ENCODE peak calls at places on chromosomes 13 and 19, in nine cellular contexts. C is mucosa of descending colon; D is WERI-Rb-1; U is stimulated activated naive CD8-positive, alpha-beta T cell treated with anti-CD3 and anti-CD28 coated beads, Interleukin-15, amount 100 ng/mL, for 72 hours; M is NCI-H2107; O is hepatic stellate cell; V is head of caudate nucleus; K is NCI-H1105 treated with DMSO at 0.1 percent for 48 hours; Z is IMR-90. I is an unnamed sample.
A peak's percentile ranks its signal among the peaks of the same experiment; 100 is the strongest.

GRCh38 chr13:97127842-97128241 is 94.3 kb upstream of the MBNL2 start:
- DNase-seq in C (no peak), D (no peak), U (no peak), M (no peak), O (no peak), V (no peak), K (no peak), Z (no peak), I (no peak)

GRCh38 chr19:42613666-42614065 is 18.9 kb upstream of the CEACAM8 start:
- DNase-seq in C (no peak), D (no peak), U (no peak), M (no peak), O (no peak), V (no peak), K (no peak), Z (no peak), I (no peak)

GRCh38 chr13:57137631-57138030 is 3.1 kb upstream of the PRR20A start:
- DNase-seq in C (no peak), D (no peak), U (no peak), M (no peak), O (no peak), V (no peak), K (no peak), Z (no peak), I (no peak)

GRCh38 chr13:74662895-74663294 is 528.7 kb upstream of the KLF12 start:
- DNase-seq in C (no peak), D (no peak), U (no peak), M (no peak), O (no peak), V (no peak), K (no peak), Z (no peak), I (no peak)

GRCh38 chr13:46149272-46150133 is 32.5 kb downstream of the LCP1 start:
- DNase-seq in C (no peak), D (no peak), U (no peak), M (no peak), O (no peak), V (no peak), K (no peak), Z (peak; percentile 12), I (no peak)

GRCh38 chr13:27622102-27622820 is 569 bp downstream of the POLR1D start:
- DNase-seq in C (no peak), D (no peak), U (no peak), M (no peak), O (no peak), V (peak; percentile 32), K (no peak), Z (peak; percentile 13), I (peak; percentile 15)

GRCh38 chr13:66994097-66994496 is 236.0 kb downstream of the PCDH9 start:
- DNase-seq in C (peak; percentile 24), D (peak; percentile 68), U (peak; percentile 3), M (no peak), O (no peak), V (peak; percentile 81), K (no peak), Z (peak; percentile 52), I (no peak)

GRCh38 chr13:74305876-74306275 is 171.7 kb upstream of the KLF12 start:
- DNase-seq in C (no peak), D (no peak), U (no peak), M (peak; percentile 3), O (no peak), V (no peak), K (no peak), Z (no peak), I (no peak)

GRCh38 chr13:113597386-113598080 is 13.0 kb downstream of the TFDP1 start:
- DNase-seq in C (no peak), D (peak; percentile 9), U (no peak), M (no peak), O (no peak), V (peak; percentile 6), K (no peak), Z (no peak), I (no peak)